ENCODE peak calls at places on chromosomes 11 and 22, in six cellular contexts. C is colonic mucosa, A is PC-9, N is lower lobe of right lung, R is HepG2, E is adrenal gland. F is an unnamed sample.

GRCh38 chr22:30635273-30636225 is at the start of gene SLC35E4:
- DNase-seq in C (peak; percentile 99), A (peak; percentile 92), N (peak; percentile 94), R (peak; percentile 13), E (peak; percentile 96), F (peak; percentile 89)

GRCh38 chr11:8331767-8332166 is 68.1 kb upstream of the LMO1 start:
- DNase-seq in C (no peak), A (no peak), N (no peak), R (no peak), E (peak; percentile 54), F (no peak)

GRCh38 chr22:17847360-17848078 is 73.2 kb upstream of the BID start:
- DNase-seq in C (no peak), A (peak; percentile 87), N (no peak), R (no peak), E (no peak), F (peak; percentile 45)

GRCh38 chr22:37486224-37486845 is at the start of gene MFNG:
- DNase-seq in C (peak; percentile 74), A (no peak), N (peak; percentile 90), R (peak; percentile 64), E (peak; percentile 69), F (peak; percentile 72)

GRCh38 chr22:25845985-25846745 is 104.2 kb downstream of the MYO18B start:
- DNase-seq in C (no peak), A (no peak), N (no peak), R (no peak), E (no peak), F (no peak)

GRCh38 chr22:29727248-29727551 is 7.4 kb downstream of the CABP7 start:
- DNase-seq in C (peak; percentile 27), A (no peak), N (peak; percentile 56), R (peak; percentile 33), E (peak; percentile 49), F (peak; percentile 63)

GRCh38 chr22:45082795-45083194 is 73.0 kb upstream of the PHF21B start:
- DNase-seq in C (no peak), A (no peak), N (no peak), R (no peak), E (no peak), F (no peak)

GRCh38 chr22:31082606-31083376 is 1.7 kb downstream of the SMTN start:
- DNase-seq in C (peak; percentile 92), A (peak; percentile 65), N (no peak), R (peak; percentile 60), E (peak; percentile 62), F (peak; percentile 78)

GRCh38 chr11:61897387-61898246 is 6.3 kb upstream of the FADS3 start:
- DNase-seq in C (peak; percentile 83), A (peak; percentile 79), N (peak; percentile 83), R (peak; percentile 51), E (peak; percentile 67), F (peak; percentile 90)

GRCh38 chr11:12706531-12707499 is 32.6 kb downstream of the TEAD1 start:
- DNase-seq in C (peak; percentile 67), A (no peak), N (no peak), R (peak; percentile 57), E (peak; percentile 36), F (no peak)

GRCh38 chr11:64566042-64566914 is 24.7 kb upstream of the SLC22A12 start:
- DNase-seq in C (peak; percentile 83), A (peak; percentile 89), N (peak; percentile 55), R (peak; percentile 99), E (peak; percentile 93), F (peak; percentile 99)

GRCh38 chr11:74030668-74031309 is 21.9 kb upstream of the UCP3 start:
- DNase-seq in C (no peak), A (no peak), N (no peak), R (no peak), E (no peak), F (no peak)

GRCh38 chr11:30967579-30967978 is 381.4 kb upstream of the MPPED2 start:
- DNase-seq in C (no peak), A (no peak), N (no peak), R (no peak), E (no peak), F (no peak)

GRCh38 chr11:70112017-70112434 is 33.9 kb downstream of the ANO1 start:
- DNase-seq in C (no peak), A (no peak), N (no peak), R (no peak), E (no peak), F (no peak)

GRCh38 chr11:95711162-95711944 is 78.2 kb downstream of the FAM76B start:
- DNase-seq in C (no peak), A (no peak), N (no peak), R (no peak), E (peak; percentile 16), F (no peak)

GRCh38 chr11:61782841-61783240 is 9.6 kb downstream of the TMEM258 start:
- DNase-seq in C (no peak), A (no peak), N (no peak), R (no peak), E (no peak), F (no peak)

GRCh38 chr22:27537481-27537891 is 264.1 kb downstream of the MN1 start:
- DNase-seq in C (no peak), A (no peak), N (no peak), R (no peak), E (no peak), F (no peak)

GRCh38 chr22:40665312-40665711 is 14.0 kb upstream of the MCHR1 start:
- DNase-seq in C (no peak), A (no peak), N (no peak), R (no peak), E (peak; percentile 38), F (no peak)

GRCh38 chr22:41857160-41857859 is 24.4 kb downstream of the SREBF2 start:
- DNase-seq in C (peak; percentile 65), A (peak; percentile 67), N (no peak), R (peak; percentile 38), E (peak; percentile 69), F (peak; percentile 71)

GRCh38 chr22:17890245-17890671 is 116.0 kb upstream of the BID start:
- DNase-seq in C (peak; percentile 61), A (no peak), N (no peak), R (no peak), E (peak; percentile 58), F (peak; percentile 45)

GRCh38 chr11:47913569-47914244 is 65.6 kb upstream of the NUP160 start:
- DNase-seq in C (no peak), A (no peak), N (no peak), R (no peak), E (no peak), F (no peak)

DNA sequence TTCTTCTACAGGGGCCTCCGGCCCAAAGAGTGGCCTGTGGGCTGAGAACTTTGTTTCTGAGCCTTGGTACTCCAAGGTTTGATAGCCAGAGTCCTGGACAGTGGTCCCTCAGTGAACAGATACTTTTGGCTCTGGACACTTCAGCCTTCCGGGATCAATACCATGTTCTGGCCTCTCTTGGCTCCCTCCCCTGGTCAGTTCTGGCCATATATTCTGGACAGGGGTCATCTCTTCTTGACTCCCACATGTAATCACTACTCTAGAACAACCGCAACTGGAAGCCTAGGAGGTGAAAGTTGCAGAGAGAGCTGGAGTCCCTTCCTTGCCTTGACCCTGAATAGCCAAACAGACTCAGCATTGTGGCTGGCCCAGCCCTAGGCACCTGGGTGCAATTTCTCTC is 2.3 kb downstream of the RTN4RL2 start:
- DNase-seq in C (no peak), A (no peak), N (no peak), R (no peak), E (no peak), F (no peak)
- H3K4me1 ChIP-seq in C (peaks cover 15% of the 10 kb centered on the region), A (peaks cover 22% of the 10 kb centered on the region), N (peaks cover 33% of the 10 kb centered on the region), R (peaks cover 39% of the 10 kb centered on the region), E (peaks cover 27% of the 10 kb centered on the region), F (peaks cover 17% of the 10 kb centered on the region)

GRCh38 chr22:19818264-19819208 is 36.1 kb downstream of the GNB1L start:
- DNase-seq in C (no peak), A (no peak), N (no peak), R (no peak), E (no peak), F (no peak)
- TF ChIP-seq CTCF in C (no peak), A (no peak), N (no peak), R (peak; percentile 7), E (no peak), F (no peak)

DNA sequence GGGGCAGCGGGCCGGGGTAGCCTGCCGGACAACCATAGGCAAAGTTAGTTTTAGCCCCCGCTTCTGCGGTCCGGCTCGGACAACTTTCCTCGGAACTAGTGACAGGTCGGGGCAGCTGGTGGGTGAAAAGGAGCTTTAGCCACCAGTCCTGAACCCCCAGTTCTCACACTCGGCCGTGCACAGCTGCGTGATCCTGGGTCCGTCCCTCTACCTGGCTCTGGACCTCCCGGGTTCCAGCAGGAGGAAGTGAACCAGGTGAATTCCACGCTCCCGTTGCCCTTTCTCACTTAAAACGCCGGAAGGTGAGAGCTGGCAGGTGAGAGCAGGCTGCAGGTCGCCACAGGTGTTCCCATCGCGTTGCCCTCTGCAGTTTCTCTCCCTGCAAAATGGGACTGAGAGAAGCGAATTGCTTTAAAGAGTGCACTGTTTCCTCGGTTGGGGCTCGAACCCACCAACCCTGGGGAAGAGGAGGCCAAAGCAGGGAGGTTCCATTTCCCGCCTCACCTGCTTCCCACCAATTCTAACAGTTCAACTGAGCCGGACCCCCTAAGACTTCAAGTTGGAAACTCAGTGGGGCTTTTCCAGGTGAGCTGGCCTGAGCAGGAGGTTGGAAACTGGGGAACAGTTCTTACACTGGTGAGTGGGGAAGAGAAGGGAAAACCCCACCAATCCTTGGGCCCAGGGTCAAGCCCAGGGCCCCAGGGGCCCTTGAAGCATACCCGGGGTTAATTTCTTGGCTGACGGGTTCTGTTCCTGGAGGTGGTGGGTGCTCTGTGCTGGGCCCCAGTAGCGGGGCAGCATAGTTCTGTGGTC is 489 bp downstream of the CD82 start:
- DNase-seq in C (no peak), A (no peak), N (peak; percentile 53), R (no peak), E (no peak), F (no peak)
- H3K4me1 ChIP-seq in C (peaks cover 11% of the 10 kb centered on the region), A (peaks cover 14% of the 10 kb centered on the region), N (peaks cover 72% of the 10 kb centered on the region), R (peaks cover 8% of the 10 kb centered on the region), E (peaks cover 39% of the 10 kb centered on the region), F (no peaks in the 10 kb centered on the region)

DNA sequence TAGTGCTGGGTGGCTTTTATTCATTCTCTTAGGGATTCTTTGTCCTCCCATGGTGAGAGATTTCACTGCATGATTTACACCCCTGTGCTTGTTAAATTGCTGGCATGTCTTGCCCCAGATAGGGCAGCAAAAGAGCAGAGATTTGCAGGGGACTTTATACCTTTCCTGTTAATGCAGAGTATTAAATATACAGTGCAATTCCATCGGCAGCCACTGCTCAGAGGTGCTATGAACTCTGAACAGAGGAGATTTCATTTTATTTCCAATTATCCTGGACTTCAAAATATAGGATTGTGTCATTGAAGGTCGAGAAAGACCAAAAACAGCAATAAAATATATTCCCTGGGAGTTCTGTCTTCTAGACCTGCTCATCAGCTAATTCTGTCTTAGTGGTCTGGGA is 263.4 kb upstream of the NCAM1 start:
- DNase-seq in C (no peak), A (no peak), N (no peak), R (no peak), E (no peak), F (no peak)
- TF ChIP-seq CTCF in C (no peak), A (no peak), N (no peak), R (no peak), E (peak; percentile 19), F (no peak)

GRCh38 chr22:42927966-42928365 is 70.9 kb upstream of the ARFGAP3 start:
- DNase-seq in C (no peak), A (no peak), N (no peak), R (no peak), E (no peak), F (no peak)

GRCh38 chr22:42926034-42926433 is 69.0 kb upstream of the ARFGAP3 start:
- DNase-seq in C (no peak), A (no peak), N (no peak), R (no peak), E (no peak), F (no peak)

GRCh38 chr22:42925598-42925997 is 68.5 kb upstream of the ARFGAP3 start:
- DNase-seq in C (no peak), A (no peak), N (no peak), R (no peak), E (no peak), F (no peak)

GRCh38 chr22:42924436-42924835 is 67.4 kb upstream of the ARFGAP3 start:
- DNase-seq in C (no peak), A (no peak), N (peak; percentile 28), R (no peak), E (no peak), F (no peak)

GRCh38 chr22:42926768-42927167 is 69.7 kb upstream of the ARFGAP3 start:
- DNase-seq in C (no peak), A (no peak), N (no peak), R (no peak), E (no peak), F (no peak)
- H3K4me1 ChIP-seq in C (peaks cover 5% of the 10 kb centered on the region), A (peaks cover 43% of the 10 kb centered on the region), N (peaks cover 82% of the 10 kb centered on the region), R (peaks cover 74% of the 10 kb centered on the region), E (peaks cover 67% of the 10 kb centered on the region), F (peaks cover 27% of the 10 kb centered on the region)

F was measured in Caco-2.